ENCODE peak calls at places on chromosomes 7 and 10, in ten cellular contexts. One of them, this sample, is unnamed.

GRCh38 chr10:60434418-60435046 is 44.9 kb upstream of the ANK3 start:
- DNase-seq in brain microvascular endothelial cell: peak
- DNase-seq in osteocyte: no peak
- DNase-seq in progenitor cell of endocrine pancreas: no peak
- DNase-seq in GM13977: peak
- DNase-seq in BE2C: peak
- DNase-seq in adrenal gland: peak
- DNase-seq in MM.1S: peak
- DNase-seq in NB4: peak
- DNase-seq in hepatocyte: peak
- DNase-seq in this sample: no peak

GRCh38 chr7:13982940-13983677 is 6.4 kb downstream of the ETV1 start:
- DNase-seq in progenitor cell of endocrine pancreas: no peak
- DNase-seq in BE2C: no peak
- DNase-seq in osteocyte: no peak
- DNase-seq in NB4: no peak
- DNase-seq in MM.1S: peak
- DNase-seq in brain microvascular endothelial cell: no peak
- DNase-seq in adrenal gland: no peak
- DNase-seq in GM13977: no peak
- DNase-seq in hepatocyte: no peak
- DNase-seq in this sample: no peak

GRCh38 chr7:27112960-27113949 is 10.8 kb upstream of the HOXA2 start:
- DNase-seq in adrenal gland: peak
- DNase-seq in progenitor cell of endocrine pancreas: peak
- DNase-seq in hepatocyte: peak
- DNase-seq in GM13977: no peak
- DNase-seq in NB4: no peak
- DNase-seq in osteocyte: no peak
- DNase-seq in brain microvascular endothelial cell: no peak
- DNase-seq in BE2C: no peak
- DNase-seq in MM.1S: no peak
- DNase-seq in this sample: peak

GRCh38 chr10:114711487-114712250 is 53.6 kb upstream of the ABLIM1 start:
- DNase-seq in adrenal gland: no peak
- DNase-seq in osteocyte: no peak
- DNase-seq in BE2C: no peak
- DNase-seq in MM.1S: no peak
- DNase-seq in GM13977: no peak
- DNase-seq in brain microvascular endothelial cell: no peak
- DNase-seq in NB4: no peak
- DNase-seq in hepatocyte: no peak
- DNase-seq in progenitor cell of endocrine pancreas: no peak
- DNase-seq in this sample: no peak

GRCh38 chr10:124152139-124152780 is 58.9 kb upstream of the CHST15 start:
- DNase-seq in MM.1S: no peak
- DNase-seq in progenitor cell of endocrine pancreas: no peak
- DNase-seq in NB4: no peak
- DNase-seq in brain microvascular endothelial cell: peak
- DNase-seq in GM13977: no peak
- DNase-seq in osteocyte: no peak
- DNase-seq in BE2C: no peak
- DNase-seq in adrenal gland: peak
- DNase-seq in hepatocyte: peak
- DNase-seq in this sample: no peak

GRCh38 chr7:30182186-30182585 is 47.4 kb downstream of the MTURN start:
- DNase-seq in GM13977: no peak
- DNase-seq in progenitor cell of endocrine pancreas: no peak
- DNase-seq in osteocyte: no peak
- DNase-seq in NB4: no peak
- DNase-seq in BE2C: no peak
- DNase-seq in brain microvascular endothelial cell: no peak
- DNase-seq in adrenal gland: peak
- DNase-seq in MM.1S: no peak
- DNase-seq in hepatocyte: no peak
- DNase-seq in this sample: no peak

GRCh38 chr10:70341016-70341415 is 41.4 kb downstream of the LRRC20 start:
- DNase-seq in MM.1S: no peak
- DNase-seq in GM13977: no peak
- DNase-seq in osteocyte: no peak
- DNase-seq in adrenal gland: no peak
- DNase-seq in BE2C: no peak
- DNase-seq in progenitor cell of endocrine pancreas: no peak
- DNase-seq in hepatocyte: no peak
- DNase-seq in brain microvascular endothelial cell: no peak
- DNase-seq in NB4: peak
- DNase-seq in this sample: no peak

GRCh38 chr7:142811154-142811737 is 40.5 kb downstream of the PRSS2 start:
- DNase-seq in BE2C: no peak
- DNase-seq in GM13977: no peak
- DNase-seq in brain microvascular endothelial cell: peak
- DNase-seq in hepatocyte: peak
- DNase-seq in progenitor cell of endocrine pancreas: no peak
- DNase-seq in osteocyte: no peak
- DNase-seq in adrenal gland: no peak
- DNase-seq in NB4: peak
- DNase-seq in MM.1S: peak
- DNase-seq in this sample: no peak

GRCh38 chr10:11611248-11612003 is at the start of gene USP6NL:
- DNase-seq in adrenal gland: peak
- DNase-seq in osteocyte: peak
- DNase-seq in MM.1S: peak
- DNase-seq in progenitor cell of endocrine pancreas: peak
- DNase-seq in brain microvascular endothelial cell: peak
- DNase-seq in BE2C: peak
- DNase-seq in GM13977: peak
- DNase-seq in NB4: peak
- DNase-seq in hepatocyte: peak
- DNase-seq in this sample: peak

GRCh38 chr7:23811540-23811939 is 101.5 kb downstream of the STK31 start:
- DNase-seq in GM13977: no peak
- DNase-seq in brain microvascular endothelial cell: no peak
- DNase-seq in BE2C: no peak
- DNase-seq in progenitor cell of endocrine pancreas: no peak
- DNase-seq in hepatocyte: no peak
- DNase-seq in adrenal gland: no peak
- DNase-seq in NB4: peak
- DNase-seq in MM.1S: peak
- DNase-seq in osteocyte: no peak
- DNase-seq in this sample: no peak

GRCh38 chr10:90641731-90642130 is 216.1 kb downstream of the HTR7 start:
- DNase-seq in osteocyte: no peak
- DNase-seq in NB4: no peak
- DNase-seq in brain microvascular endothelial cell: no peak
- DNase-seq in progenitor cell of endocrine pancreas: no peak
- DNase-seq in BE2C: no peak
- DNase-seq in hepatocyte: no peak
- DNase-seq in MM.1S: no peak
- DNase-seq in adrenal gland: no peak
- DNase-seq in GM13977: no peak
- DNase-seq in this sample: no peak

GRCh38 chr10:73439605-73440298 is 6.4 kb upstream of the MSS51 start:
- DNase-seq in BE2C: no peak
- DNase-seq in MM.1S: no peak
- DNase-seq in osteocyte: no peak
- DNase-seq in adrenal gland: no peak
- DNase-seq in brain microvascular endothelial cell: peak
- DNase-seq in hepatocyte: no peak
- DNase-seq in NB4: no peak
- DNase-seq in GM13977: no peak
- DNase-seq in progenitor cell of endocrine pancreas: no peak
- DNase-seq in this sample: no peak

GRCh38 chr7:17472518-17472917 is 174.1 kb downstream of the AHR start:
- DNase-seq in progenitor cell of endocrine pancreas: no peak
- DNase-seq in hepatocyte: no peak
- DNase-seq in osteocyte: no peak
- DNase-seq in BE2C: no peak
- DNase-seq in NB4: no peak
- DNase-seq in adrenal gland: no peak
- DNase-seq in brain microvascular endothelial cell: no peak
- DNase-seq in MM.1S: no peak
- DNase-seq in GM13977: no peak
- DNase-seq in this sample: no peak

DNA sequence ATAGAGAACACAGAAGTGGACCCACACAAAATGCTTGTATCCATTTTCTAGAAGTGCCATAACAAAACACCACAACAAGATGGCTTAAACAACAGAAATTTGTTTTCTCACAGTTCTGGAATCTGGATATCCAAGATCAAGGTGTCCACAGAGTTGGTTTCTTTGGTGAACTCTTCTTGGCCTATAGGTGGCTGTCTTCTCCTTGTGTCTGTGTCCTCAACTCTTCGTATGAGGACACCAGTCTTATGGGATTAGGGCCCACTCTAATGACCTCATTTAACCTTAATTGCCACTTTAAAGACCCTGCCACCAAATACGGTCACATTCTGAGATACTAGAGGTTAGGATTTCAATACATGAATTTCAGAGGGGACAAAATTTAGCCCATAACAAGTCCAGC is 30.8 kb upstream of the C10orf71 start:
- DNase-seq in BE2C: no peak
- DNase-seq in progenitor cell of endocrine pancreas: no peak
- DNase-seq in GM13977: no peak
- DNase-seq in brain microvascular endothelial cell: no peak
- DNase-seq in osteocyte: no peak
- DNase-seq in hepatocyte: no peak
- DNase-seq in MM.1S: no peak
- DNase-seq in adrenal gland: no peak
- DNase-seq in NB4: no peak
- DNase-seq in this sample: no peak
- TF ChIP-seq CTCF in BE2C: peak
- TF ChIP-seq CTCF in progenitor cell of endocrine pancreas: no peak
- TF ChIP-seq CTCF in GM13977: peak
- TF ChIP-seq CTCF in brain microvascular endothelial cell: no peak
- TF ChIP-seq CTCF in osteocyte: no peak
- TF ChIP-seq CTCF in hepatocyte: no peak
- TF ChIP-seq CTCF in MM.1S: no peak
- TF ChIP-seq CTCF in adrenal gland: no peak
- TF ChIP-seq CTCF in NB4: no peak
- TF ChIP-seq CTCF in this sample: no peak

GRCh38 chr7:112290065-112290464 is 83.6 kb downstream of the ZNF277 start:
- DNase-seq in BE2C: no peak
- DNase-seq in brain microvascular endothelial cell: no peak
- DNase-seq in adrenal gland: no peak
- DNase-seq in GM13977: no peak
- DNase-seq in osteocyte: no peak
- DNase-seq in progenitor cell of endocrine pancreas: no peak
- DNase-seq in NB4: no peak
- DNase-seq in MM.1S: no peak
- DNase-seq in hepatocyte: no peak
- DNase-seq in this sample: no peak
- TF ChIP-seq CTCF in BE2C: no peak
- TF ChIP-seq CTCF in brain microvascular endothelial cell: no peak
- TF ChIP-seq CTCF in adrenal gland: no peak
- TF ChIP-seq CTCF in GM13977: no peak
- TF ChIP-seq CTCF in osteocyte: no peak
- TF ChIP-seq CTCF in progenitor cell of endocrine pancreas: no peak
- TF ChIP-seq CTCF in NB4: no peak
- TF ChIP-seq CTCF in MM.1S: no peak
- TF ChIP-seq CTCF in hepatocyte: no peak
- TF ChIP-seq CTCF in this sample: no peak

DNA sequence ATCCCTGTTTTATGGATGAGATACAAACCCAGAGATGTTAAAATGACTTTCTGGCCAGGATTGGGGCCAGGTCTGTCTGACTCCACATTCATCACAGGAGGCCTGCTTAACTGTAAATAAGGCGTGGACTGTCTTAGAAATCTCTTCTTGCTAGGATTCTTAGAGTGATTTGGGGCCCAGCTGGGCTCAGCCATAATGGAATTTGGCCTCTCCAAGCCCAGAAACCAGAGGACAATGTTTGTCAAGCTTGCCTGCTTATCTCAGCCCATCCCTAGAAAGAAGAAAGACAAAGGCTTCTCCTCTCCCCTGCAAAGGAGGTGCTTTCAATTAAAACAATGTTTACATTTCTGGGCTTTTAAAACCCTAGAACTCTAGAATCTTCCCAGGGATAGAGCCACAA is 2.9 kb downstream of the HABP2 start:
- DNase-seq in progenitor cell of endocrine pancreas: no peak
- DNase-seq in BE2C: no peak
- DNase-seq in NB4: no peak
- DNase-seq in GM13977: no peak
- DNase-seq in brain microvascular endothelial cell: no peak
- DNase-seq in osteocyte: no peak
- DNase-seq in adrenal gland: no peak
- DNase-seq in MM.1S: no peak
- DNase-seq in hepatocyte: peak
- DNase-seq in this sample: no peak
- TF ChIP-seq CTCF in progenitor cell of endocrine pancreas: no peak
- TF ChIP-seq CTCF in BE2C: no peak
- TF ChIP-seq CTCF in NB4: no peak
- TF ChIP-seq CTCF in GM13977: no peak
- TF ChIP-seq CTCF in brain microvascular endothelial cell: no peak
- TF ChIP-seq CTCF in osteocyte: no peak
- TF ChIP-seq CTCF in adrenal gland: no peak
- TF ChIP-seq CTCF in MM.1S: no peak
- TF ChIP-seq CTCF in hepatocyte: no peak
- TF ChIP-seq CTCF in this sample: no peak

GRCh38 chr7:140475747-140476333 is 3.5 kb downstream of the MKRN1 start:
- DNase-seq in adrenal gland: peak
- DNase-seq in progenitor cell of endocrine pancreas: no peak
- DNase-seq in GM13977: peak
- DNase-seq in BE2C: peak
- DNase-seq in brain microvascular endothelial cell: peak
- DNase-seq in hepatocyte: peak
- DNase-seq in NB4: peak
- DNase-seq in osteocyte: no peak
- DNase-seq in MM.1S: peak
- DNase-seq in this sample: no peak
- TF ChIP-seq CTCF in adrenal gland: peak
- TF ChIP-seq CTCF in progenitor cell of endocrine pancreas: peak
- TF ChIP-seq CTCF in GM13977: peak
- TF ChIP-seq CTCF in BE2C: peak
- TF ChIP-seq CTCF in brain microvascular endothelial cell: peak
- TF ChIP-seq CTCF in hepatocyte: peak
- TF ChIP-seq CTCF in NB4: peak
- TF ChIP-seq CTCF in osteocyte: peak
- TF ChIP-seq CTCF in MM.1S: peak
- TF ChIP-seq CTCF in this sample: peak

DNA sequence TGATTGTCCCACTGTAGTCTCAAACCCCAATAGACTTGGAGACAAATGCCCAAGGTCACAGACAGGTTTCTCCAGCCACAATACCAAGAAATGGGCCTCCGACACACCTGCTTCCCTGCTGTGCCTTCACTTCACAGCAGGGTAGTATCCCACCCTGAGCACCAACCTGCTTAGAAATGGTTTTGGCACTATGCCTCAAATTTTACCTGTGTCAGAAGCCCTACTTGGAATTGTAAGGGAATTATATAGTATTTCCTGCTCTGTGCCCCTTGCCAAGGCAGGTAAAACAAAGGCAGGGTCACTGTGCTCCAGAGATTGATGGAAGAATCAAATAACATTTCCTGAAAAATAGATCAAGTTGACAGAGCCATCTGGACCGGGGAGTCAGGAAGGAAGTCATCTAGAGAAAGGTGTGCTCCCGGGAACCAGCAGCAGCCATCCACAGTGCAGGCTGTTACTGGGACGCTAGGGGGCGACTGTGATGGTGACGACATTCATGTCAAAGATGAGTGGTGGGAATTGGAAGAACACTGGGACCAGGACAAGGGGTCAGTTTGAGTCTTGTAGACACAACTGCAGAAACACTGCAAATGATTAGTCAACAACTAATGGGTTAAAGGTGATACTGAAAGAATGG is 117.8 kb upstream of the AKR1E2 start:
- DNase-seq in MM.1S: no peak
- DNase-seq in GM13977: no peak
- DNase-seq in adrenal gland: no peak
- DNase-seq in hepatocyte: no peak
- DNase-seq in osteocyte: no peak
- DNase-seq in BE2C: peak
- DNase-seq in NB4: peak
- DNase-seq in progenitor cell of endocrine pancreas: no peak
- DNase-seq in brain microvascular endothelial cell: no peak
- DNase-seq in this sample: peak
- TF ChIP-seq CTCF in MM.1S: peak
- TF ChIP-seq CTCF in GM13977: peak
- TF ChIP-seq CTCF in adrenal gland: no peak
- TF ChIP-seq CTCF in hepatocyte: no peak
- TF ChIP-seq CTCF in osteocyte: peak
- TF ChIP-seq CTCF in BE2C: peak
- TF ChIP-seq CTCF in NB4: peak
- TF ChIP-seq CTCF in progenitor cell of endocrine pancreas: peak
- TF ChIP-seq CTCF in brain microvascular endothelial cell: peak
- TF ChIP-seq CTCF in this sample: peak